ENCODE peak calls at places on chromosome 19, in nine cellular contexts. One of them, this sample, is unnamed.

GRCh38 chr19:17481986-17482385 is 11.7 kb downstream of the SLC27A1 start:
- DNase-seq in brain microvascular endothelial cell: no peak
- DNase-seq in MG63: no peak
- DNase-seq in GF-D8: no peak
- DNase-seq in effector CD4-positive, alpha-beta T cell: no peak
- DNase-seq in foreskin fibroblast: no peak
- DNase-seq in hippocampal formation: no peak
- DNase-seq in stimulated activated CD4-positive, alpha-beta T cell treated with anti-CD3 and anti-CD28 coated beads, TNF-alpha, amount 100 ng/mL, for 1 hour: no peak
- DNase-seq in activated naive CD4-positive, alpha-beta T cell treated with anti-CD3 and anti-CD28 coated beads, Interleukin-2, amount 10 ng/mL, durations not matched to agents 7 days and 5 days: no peak
- DNase-seq in this sample: no peak

GRCh38 chr19:31149306-31149975 is 199.8 kb downstream of the TSHZ3 start:
- DNase-seq in brain microvascular endothelial cell: no peak
- DNase-seq in effector CD4-positive, alpha-beta T cell: no peak
- DNase-seq in hippocampal formation: no peak
- DNase-seq in stimulated activated CD4-positive, alpha-beta T cell treated with anti-CD3 and anti-CD28 coated beads, TNF-alpha, amount 100 ng/mL, for 1 hour: no peak
- DNase-seq in GF-D8: no peak
- DNase-seq in foreskin fibroblast: no peak
- DNase-seq in MG63: peak
- DNase-seq in activated naive CD4-positive, alpha-beta T cell treated with anti-CD3 and anti-CD28 coated beads, Interleukin-2, amount 10 ng/mL, durations not matched to agents 7 days and 5 days: no peak
- DNase-seq in this sample: no peak

GRCh38 chr19:54937926-54938325 is 9.4 kb downstream of the NLRP7 start:
- DNase-seq in stimulated activated CD4-positive, alpha-beta T cell treated with anti-CD3 and anti-CD28 coated beads, TNF-alpha, amount 100 ng/mL, for 1 hour: no peak
- DNase-seq in foreskin fibroblast: no peak
- DNase-seq in effector CD4-positive, alpha-beta T cell: no peak
- DNase-seq in brain microvascular endothelial cell: no peak
- DNase-seq in MG63: no peak
- DNase-seq in hippocampal formation: no peak
- DNase-seq in GF-D8: no peak
- DNase-seq in activated naive CD4-positive, alpha-beta T cell treated with anti-CD3 and anti-CD28 coated beads, Interleukin-2, amount 10 ng/mL, durations not matched to agents 7 days and 5 days: peak
- DNase-seq in this sample: no peak

GRCh38 chr19:12994701-12995595 is at the start of gene NFIX:
- DNase-seq in effector CD4-positive, alpha-beta T cell: peak
- DNase-seq in foreskin fibroblast: peak
- DNase-seq in hippocampal formation: no peak
- DNase-seq in GF-D8: no peak
- DNase-seq in stimulated activated CD4-positive, alpha-beta T cell treated with anti-CD3 and anti-CD28 coated beads, TNF-alpha, amount 100 ng/mL, for 1 hour: no peak
- DNase-seq in MG63: peak
- DNase-seq in activated naive CD4-positive, alpha-beta T cell treated with anti-CD3 and anti-CD28 coated beads, Interleukin-2, amount 10 ng/mL, durations not matched to agents 7 days and 5 days: peak
- DNase-seq in brain microvascular endothelial cell: no peak
- DNase-seq in this sample: peak

GRCh38 chr19:40392894-40393517 is 3.0 kb upstream of the HIPK4 start:
- DNase-seq in hippocampal formation: no peak
- DNase-seq in foreskin fibroblast: no peak
- DNase-seq in GF-D8: no peak
- DNase-seq in brain microvascular endothelial cell: no peak
- DNase-seq in MG63: no peak
- DNase-seq in stimulated activated CD4-positive, alpha-beta T cell treated with anti-CD3 and anti-CD28 coated beads, TNF-alpha, amount 100 ng/mL, for 1 hour: no peak
- DNase-seq in activated naive CD4-positive, alpha-beta T cell treated with anti-CD3 and anti-CD28 coated beads, Interleukin-2, amount 10 ng/mL, durations not matched to agents 7 days and 5 days: no peak
- DNase-seq in effector CD4-positive, alpha-beta T cell: no peak
- DNase-seq in this sample: no peak

GRCh38 chr19:55206664-55207500 is 2.4 kb downstream of the PTPRH start:
- DNase-seq in hippocampal formation: peak
- DNase-seq in brain microvascular endothelial cell: peak
- DNase-seq in MG63: peak
- DNase-seq in GF-D8: no peak
- DNase-seq in foreskin fibroblast: peak
- DNase-seq in effector CD4-positive, alpha-beta T cell: no peak
- DNase-seq in activated naive CD4-positive, alpha-beta T cell treated with anti-CD3 and anti-CD28 coated beads, Interleukin-2, amount 10 ng/mL, durations not matched to agents 7 days and 5 days: peak
- DNase-seq in stimulated activated CD4-positive, alpha-beta T cell treated with anti-CD3 and anti-CD28 coated beads, TNF-alpha, amount 100 ng/mL, for 1 hour: no peak
- DNase-seq in this sample: peak

GRCh38 chr19:4694211-4694987 is 24.3 kb upstream of the MYDGF start:
- DNase-seq in effector CD4-positive, alpha-beta T cell: no peak
- DNase-seq in hippocampal formation: peak
- DNase-seq in activated naive CD4-positive, alpha-beta T cell treated with anti-CD3 and anti-CD28 coated beads, Interleukin-2, amount 10 ng/mL, durations not matched to agents 7 days and 5 days: no peak
- DNase-seq in stimulated activated CD4-positive, alpha-beta T cell treated with anti-CD3 and anti-CD28 coated beads, TNF-alpha, amount 100 ng/mL, for 1 hour: no peak
- DNase-seq in brain microvascular endothelial cell: peak
- DNase-seq in MG63: peak
- DNase-seq in GF-D8: no peak
- DNase-seq in foreskin fibroblast: peak
- DNase-seq in this sample: peak

GRCh38 chr19:16462757-16463250 is 9.0 kb downstream of the EPS15L1 start:
- DNase-seq in foreskin fibroblast: no peak
- DNase-seq in brain microvascular endothelial cell: no peak
- DNase-seq in stimulated activated CD4-positive, alpha-beta T cell treated with anti-CD3 and anti-CD28 coated beads, TNF-alpha, amount 100 ng/mL, for 1 hour: no peak
- DNase-seq in GF-D8: no peak
- DNase-seq in effector CD4-positive, alpha-beta T cell: no peak
- DNase-seq in MG63: peak
- DNase-seq in hippocampal formation: no peak
- DNase-seq in activated naive CD4-positive, alpha-beta T cell treated with anti-CD3 and anti-CD28 coated beads, Interleukin-2, amount 10 ng/mL, durations not matched to agents 7 days and 5 days: no peak
- DNase-seq in this sample: peak

This sample was measured in ACHN.